ENCODE peak calls at places on chromosomes 4 and X, in seven cellular contexts. V is hepatocyte; U is Peyer's patch; H is GM06990; P is endodermal cell; I is AG10803; Q is CD4-positive, CD25-positive, alpha-beta regulatory T cell. Z is an unnamed sample.
A peak's percentile ranks its signal among the peaks of the same experiment; 100 is the strongest.

GRCh38 chr4:110091426-110091825 is 107.0 kb downstream of the ELOVL6 start:
- DNase-seq in V (no peak), U (no peak), H (no peak), P (no peak), I (peak; percentile 64), Q (no peak), Z (no peak)

GRCh38 chrX:140710710-140711109 is 1.2 kb downstream of the LINC00632 start:
- DNase-seq in V (peak; percentile 24), U (no peak), H (no peak), P (no peak), I (no peak), Q (no peak), Z (no peak)

GRCh38 chr4:17232575-17233253 is 279.2 kb downstream of the QDPR start:
- DNase-seq in V (peak; percentile 65), U (no peak), H (no peak), P (no peak), I (peak; percentile 65), Q (no peak), Z (no peak)

GRCh38 chr4:96389752-96390151 is 549.9 kb downstream of the PDHA2 start:
- DNase-seq in V (no peak), U (no peak), H (no peak), P (no peak), I (no peak), Q (no peak), Z (no peak)

GRCh38 chr4:8694651-8695151 is 102.1 kb downstream of the CPZ start:
- DNase-seq in V (no peak), U (peak; percentile 43), H (no peak), P (peak; percentile 39), I (no peak), Q (no peak), Z (no peak)

GRCh38 chrX:133415276-133416105 is at the start of gene GPC4:
- DNase-seq in V (peak; percentile 67), U (peak; percentile 80), H (peak; percentile 6), P (peak; percentile 90), I (peak; percentile 24), Q (no peak), Z (peak; percentile 85)

GRCh38 chrX:15382809-15383208 is 1.4 kb downstream of the VEGFD start:
- DNase-seq in V (no peak), U (no peak), H (no peak), P (no peak), I (no peak), Q (no peak), Z (no peak)

GRCh38 chr4:157220026-157220881 is at the start of gene GRIA2:
- DNase-seq in V (peak; percentile 89), U (no peak), H (no peak), P (peak; percentile 94), I (peak; percentile 33), Q (no peak), Z (peak; percentile 82)

GRCh38 chr4:157514711-157515110 is 294.2 kb downstream of the GRIA2 start:
- DNase-seq in V (no peak), U (no peak), H (no peak), P (peak; percentile 88), I (no peak), Q (no peak), Z (peak; percentile 79)

GRCh38 chrX:71181558-71181909 is 36.9 kb downstream of the NLGN3 start:
- DNase-seq in V (no peak), U (no peak), H (no peak), P (peak; percentile 57), I (no peak), Q (peak; percentile 46), Z (no peak)
- H3K4me3 ChIP-seq in V (peak overlapping the region; percentile 21), U (peak overlapping the region; percentile 41), H (peak overlapping the region; percentile 50), P (peak overlapping the region; percentile 83), I (peak overlapping the region; percentile 63), Q (peak overlapping the region; percentile 87), Z (peak overlapping the region; percentile 22)

GRCh38 chr4:43133566-43133965 is 241.1 kb downstream of the GRXCR1 start:
- DNase-seq in V (no peak), U (no peak), H (no peak), P (no peak), I (no peak), Q (no peak), Z (no peak)
- H3K4me3 ChIP-seq in V (no peak overlapping the region), U (no peak overlapping the region), H (no peak overlapping the region), P (no peak overlapping the region), I (no peak overlapping the region), Q (no peak overlapping the region), Z (no peak overlapping the region)

GRCh38 chr4:184269879-184270430 is 52.3 kb upstream of the ENPP6 start:
- DNase-seq in V (no peak), U (no peak), H (no peak), P (no peak), I (no peak), Q (no peak), Z (no peak)

GRCh38 chr4:184267206-184267608 is 49.5 kb upstream of the ENPP6 start:
- DNase-seq in V (no peak), U (no peak), H (peak; percentile 40), P (no peak), I (no peak), Q (no peak), Z (no peak)

GRCh38 chr4:184265566-184266351 is 48.1 kb upstream of the ENPP6 start:
- DNase-seq in V (no peak), U (no peak), H (peak; percentile 39), P (peak; percentile 54), I (peak; percentile 34), Q (no peak), Z (peak; percentile 76)

GRCh38 chr4:184268574-184269160 is 51.0 kb upstream of the ENPP6 start:
- DNase-seq in V (no peak), U (no peak), H (no peak), P (peak; percentile 26), I (no peak), Q (no peak), Z (peak; percentile 44)

GRCh38 chr4:184267673-184268573 is 50.2 kb upstream of the ENPP6 start:
- DNase-seq in V (peak; percentile 30), U (no peak), H (peak; percentile 87), P (peak; percentile 47), I (peak; percentile 96), Q (peak; percentile 61), Z (peak; percentile 33)
- H3K4me3 ChIP-seq in V (no peak overlapping the region), U (peak overlapping the region; percentile 41), H (peak overlapping the region; percentile 45), P (no peak overlapping the region), I (peak overlapping the region; percentile 33), Q (peak overlapping the region; percentile 90), Z (no peak overlapping the region)

DNA sequence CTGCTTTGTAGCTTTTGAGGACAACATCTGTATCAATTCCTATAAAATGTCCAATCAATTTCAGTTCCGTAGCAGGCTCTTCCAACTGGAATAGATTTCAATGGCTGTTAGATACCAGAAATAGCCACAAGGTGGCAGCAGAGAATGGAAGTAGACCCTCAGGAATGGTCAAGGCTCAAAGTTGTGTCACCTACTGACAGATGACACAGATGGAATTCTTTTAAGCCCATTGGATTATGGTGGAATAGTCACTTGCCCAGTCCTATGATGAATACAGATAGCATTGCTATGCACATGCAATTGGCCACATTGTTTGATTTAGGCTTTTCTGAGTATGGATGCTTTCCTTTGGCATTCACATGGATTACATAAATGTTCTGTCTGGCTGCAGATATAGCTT is 130.4 kb upstream of the RADX start:
- DNase-seq in V (peak; percentile 79), U (no peak), H (no peak), P (peak; percentile 79), I (peak; percentile 40), Q (peak; percentile 4), Z (peak; percentile 55)
- H3K4me3 ChIP-seq in V (no peak overlapping the region), U (no peak overlapping the region), H (no peak overlapping the region), P (no peak overlapping the region), I (no peak overlapping the region), Q (no peak overlapping the region), Z (no peak overlapping the region)

DNA sequence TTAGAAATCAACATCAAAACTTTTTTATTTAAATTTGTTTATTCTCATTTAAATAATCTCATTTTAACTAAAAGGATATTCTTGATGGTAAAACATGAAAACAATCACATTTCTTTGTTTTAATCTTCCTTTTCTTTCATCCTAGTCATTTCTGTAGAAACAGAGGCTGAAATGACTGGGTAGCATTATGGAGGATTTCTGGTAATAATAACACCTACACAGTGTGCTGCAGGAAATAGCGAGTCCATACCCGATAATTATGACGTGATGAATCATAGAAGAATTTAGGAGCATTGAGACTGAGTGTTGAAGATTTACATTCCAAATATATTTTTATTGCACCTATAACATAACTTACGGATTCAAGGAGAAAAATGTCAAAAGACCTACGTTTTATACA is 31.4 kb upstream of the BBS12 start:
- DNase-seq in V (no peak), U (no peak), H (peak; percentile 30), P (no peak), I (no peak), Q (no peak), Z (no peak)
- H3K4me3 ChIP-seq in V (peak overlapping the region; percentile 8), U (no peak overlapping the region), H (no peak overlapping the region), P (no peak overlapping the region), I (no peak overlapping the region), Q (no peak overlapping the region), Z (no peak overlapping the region)

GRCh38 chrX:6225307-6226052 is 3.2 kb downstream of the NLGN4X start:
- DNase-seq in V (no peak), U (no peak), H (no peak), P (peak; percentile 43), I (no peak), Q (no peak), Z (peak; percentile 21)

GRCh38 chrX:6228720-6229119 is at the start of gene NLGN4X:
- DNase-seq in V (no peak), U (no peak), H (no peak), P (peak; percentile 77), I (no peak), Q (no peak), Z (peak; percentile 87)

GRCh38 chrX:6227445-6227820 is 1.2 kb downstream of the NLGN4X start:
- DNase-seq in V (no peak), U (no peak), H (no peak), P (peak; percentile 48), I (no peak), Q (no peak), Z (peak; percentile 23)

GRCh38 chrX:6226646-6227444 is 1.8 kb downstream of the NLGN4X start:
- DNase-seq in V (peak; percentile 18), U (peak; percentile 33), H (peak; percentile 22), P (peak; percentile 70), I (no peak), Q (no peak), Z (peak; percentile 39)

GRCh38 chrX:6226053-6226645 is 2.5 kb downstream of the NLGN4X start:
- DNase-seq in V (peak; percentile 22), U (no peak), H (peak; percentile 32), P (peak; percentile 82), I (no peak), Q (no peak), Z (peak; percentile 71)
- H3K4me3 ChIP-seq in V (peak overlapping the region; percentile 49), U (peak overlapping the region; percentile 24), H (no peak overlapping the region), P (peak overlapping the region; percentile 82), I (no peak overlapping the region), Q (no peak overlapping the region), Z (peak overlapping the region; percentile 39)

DNA sequence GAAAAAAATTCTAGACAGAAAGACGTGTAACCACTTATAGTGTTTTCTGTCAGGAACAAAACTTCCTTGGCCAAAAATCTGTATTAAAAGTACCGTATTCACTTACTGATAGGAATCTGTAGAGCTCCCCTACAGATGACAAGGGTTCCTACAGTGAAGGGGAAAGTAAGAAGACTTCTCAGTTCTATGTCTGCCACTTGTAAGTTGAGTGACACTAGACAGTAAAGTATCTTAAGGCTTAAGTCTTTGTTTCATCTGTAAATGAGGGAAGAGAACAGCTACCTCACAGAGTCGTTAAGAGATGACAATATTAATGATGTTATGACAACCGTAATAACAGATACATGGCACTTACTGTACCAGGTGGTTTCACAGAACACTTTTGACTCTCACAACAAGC is 3.3 kb downstream of the COQ2 start:
- DNase-seq in V (no peak), U (no peak), H (no peak), P (no peak), I (no peak), Q (no peak), Z (peak; percentile 28)
- H3K4me3 ChIP-seq in V (no peak overlapping the region), U (no peak overlapping the region), H (no peak overlapping the region), P (peak overlapping the region; percentile 18), I (no peak overlapping the region), Q (peak overlapping the region; percentile 5), Z (no peak overlapping the region)

GRCh38 chr4:94758141-94758699 is 465 bp downstream of the BMPR1B start:
- DNase-seq in V (peak; percentile 54), U (peak; percentile 47), H (no peak), P (peak; percentile 89), I (peak; percentile 43), Q (no peak), Z (peak; percentile 75)
- H3K4me3 ChIP-seq in V (peak overlapping the region; percentile 56), U (peak overlapping the region; percentile 32), H (no peak overlapping the region), P (peak overlapping the region; percentile 84), I (peak overlapping the region; percentile 65), Q (no peak overlapping the region), Z (peak overlapping the region; percentile 41)

Z was measured in mesendoderm.